ENCODE peak calls at places on chromosomes 16 and 17, in four cellular contexts. I is endothelial cell of umbilical vein, X is GM23338, W is H1. Y is an unnamed sample.

GRCh38 chr16:11619327-11619851 is 32.7 kb upstream of the LITAF start:
- DNase-seq in I (no peak), W (no peak), X (no peak), Y (no peak)

GRCh38 chr17:56715613-56716357 is 117.9 kb downstream of the C17orf67 start:
- DNase-seq in W (peak), X (peak), I (peak), Y (peak)

GRCh38 chr17:27290916-27291598 is 2.9 kb upstream of the WSB1 start:
- DNase-seq in I (no peak), X (no peak), W (no peak), Y (no peak)

GRCh38 chr17:34370997-34371395 is 8.0 kb upstream of the CCL1 start:
- DNase-seq in I (no peak), X (no peak), W (no peak), Y (no peak)

GRCh38 chr16:1308036-1308976 is 1.1 kb upstream of the UBE2I start:
- DNase-seq in X (peak), W (no peak), I (no peak), Y (no peak)

GRCh38 chr17:38447502-38448095 is 19.3 kb downstream of the ARHGAP23 start:
- DNase-seq in W (no peak), X (no peak), I (peak), Y (no peak)

GRCh38 chr17:946510-947236 is 32.9 kb downstream of the NXN start:
- DNase-seq in X (no peak), I (no peak), W (no peak), Y (no peak)

GRCh38 chr17:45043268-45043681 is 8.2 kb downstream of the DCAKD start:
- DNase-seq in I (no peak), X (no peak), W (no peak), Y (no peak)

GRCh38 chr17:82985973-82986372 is 93.4 kb upstream of the METRNL start:
- DNase-seq in W (no peak), X (peak), I (peak), Y (peak)

GRCh38 chr17:18356624-18357023 is 6.7 kb downstream of the SHMT1 start:
- DNase-seq in X (no peak), W (no peak), I (no peak), Y (no peak)

GRCh38 chr16:81697321-81697885 is 81.7 kb upstream of the PLCG2 start:
- DNase-seq in I (peak), W (peak), X (peak), Y (peak)

GRCh38 chr16:67000384-67001158 is 12.2 kb downstream of the CES4A start:
- DNase-seq in I (peak), X (peak), W (peak), Y (peak)

GRCh38 chr16:65895486-65895885 is 471.0 kb upstream of the CDH5 start:
- DNase-seq in W (no peak), X (no peak), I (no peak), Y (no peak)

GRCh38 chr17:34601431-34601830 is 22.0 kb downstream of the TMEM132E start:
- DNase-seq in W (no peak), X (no peak), I (no peak), Y (peak)

GRCh38 chr16:21208831-21209230 is 2.5 kb downstream of the ZP2 start:
- DNase-seq in X (no peak), I (no peak), W (no peak), Y (no peak)

GRCh38 chr17:45314761-45315549 is 1.9 kb downstream of the MAP3K14 start:
- DNase-seq in W (no peak), X (no peak), I (peak), Y (no peak)

GRCh38 chr17:46783031-46783593 is 35.4 kb downstream of the WNT3 start:
- DNase-seq in X (no peak), W (no peak), I (no peak), Y (no peak)

GRCh38 chr16:79380990-79381389 is 219.5 kb downstream of the MAF start:
- DNase-seq in W (no peak), X (no peak), I (no peak), Y (no peak)

GRCh38 chr16:726438-727290 is at the start of the genes CCDC78 and HAGHL:
- DNase-seq in W (peak), I (peak), X (peak), Y (peak)

GRCh38 chr16:31250782-31251384 is 8.9 kb upstream of the ITGAM start:
- DNase-seq in X (no peak), I (no peak), W (no peak), Y (no peak)

GRCh38 chr17:61986898-61987297 is 59.1 kb upstream of the INTS2 start:
- DNase-seq in W (no peak), I (no peak), X (no peak), Y (no peak)

GRCh38 chr16:47927330-47927729 is 228.5 kb downstream of the ABCC12 start:
- DNase-seq in W (no peak), X (no peak), I (no peak), Y (no peak)

GRCh38 chr17:40322417-40323315 is 13.7 kb downstream of the RARA start:
- DNase-seq in X (peak), I (peak), W (no peak), Y (no peak)

GRCh38 chr17:19354123-19354522 is 8.4 kb downstream of the B9D1 start:
- DNase-seq in X (no peak), W (no peak), I (peak), Y (no peak)

GRCh38 chr17:29007456-29008455 is 1.9 kb upstream of the SEZ6 start:
- DNase-seq in I (no peak), W (no peak), X (no peak), Y (no peak)

GRCh38 chr16:66274335-66275110 is 92.0 kb upstream of the CDH5 start:
- DNase-seq in W (no peak), X (no peak), I (peak), Y (no peak)

GRCh38 chr17:77842906-77843249 is 115.6 kb upstream of the TNRC6C start:
- DNase-seq in I (no peak), W (no peak), X (no peak), Y (no peak)

GRCh38 chr17:16974569-16975265 is 2.8 kb upstream of the TNFRSF13B start:
- DNase-seq in X (no peak), I (no peak), W (peak), Y (no peak)

GRCh38 chr16:88434746-88435145 is 18.3 kb upstream of the ZFPM1 start:
- DNase-seq in I (no peak), W (no peak), X (no peak), Y (no peak)

GRCh38 chr16:10970065-10970464 is 25.7 kb downstream of the CLEC16A start:
- DNase-seq in X (no peak), I (no peak), W (no peak), Y (no peak)

GRCh38 chr16:49340466-49340865 is 33.1 kb upstream of the C16orf78 start:
- DNase-seq in I (no peak), X (no peak), W (no peak), Y (no peak)

GRCh38 chr16:49744244-49744976 is 111.5 kb downstream of the ZNF423 start:
- DNase-seq in W (no peak), X (no peak), I (no peak), Y (no peak)

DNA sequence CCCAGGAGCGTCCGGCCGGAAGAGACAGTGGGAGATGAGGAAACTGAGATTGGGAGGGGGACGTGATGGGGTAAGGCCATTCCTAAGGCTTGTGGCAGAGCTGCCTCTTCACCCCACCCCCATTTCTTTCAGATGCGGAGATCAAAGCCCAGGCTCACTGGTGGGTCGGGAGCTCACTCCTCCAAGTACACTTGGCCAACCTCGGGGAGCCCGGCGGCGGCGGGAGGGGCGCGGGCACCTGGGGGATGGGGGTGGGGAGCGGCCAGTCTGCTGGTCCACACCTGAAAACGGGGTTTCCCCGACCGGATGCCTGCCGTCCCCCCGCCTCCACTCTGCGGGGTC is 17.7 kb upstream of the CBX8 start:
- DNase-seq in W (no peak), I (no peak), X (no peak), Y (peak)
- TF ChIP-seq EZH2 in W (no peak), I (no peak), X (peak), Y (no peak)

DNA sequence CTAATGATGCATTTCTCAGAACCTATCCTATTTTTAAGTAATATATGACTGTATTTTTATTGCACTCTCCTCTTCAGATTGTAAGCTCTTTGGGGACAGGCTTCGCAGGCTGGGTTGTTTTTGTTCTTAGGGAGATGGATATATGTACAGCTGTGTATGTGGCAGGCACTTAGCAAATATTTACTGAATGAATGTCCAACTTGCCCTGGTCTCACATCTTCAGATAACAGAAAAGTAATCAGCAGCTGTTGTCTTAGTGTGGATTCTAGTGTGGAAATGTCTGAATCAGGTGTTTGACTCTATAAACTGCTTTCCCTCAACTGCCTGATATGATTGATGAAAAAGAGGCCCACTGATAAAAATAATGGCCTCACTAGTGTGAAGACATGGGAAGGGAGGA is 47.1 kb upstream of the SLC12A3 start:
- DNase-seq in I (no peak), W (no peak), X (no peak), Y (no peak)
- H3K4me3 ChIP-seq in I (no peak), W (no peak), X (no peak), Y (no peak)

DNA sequence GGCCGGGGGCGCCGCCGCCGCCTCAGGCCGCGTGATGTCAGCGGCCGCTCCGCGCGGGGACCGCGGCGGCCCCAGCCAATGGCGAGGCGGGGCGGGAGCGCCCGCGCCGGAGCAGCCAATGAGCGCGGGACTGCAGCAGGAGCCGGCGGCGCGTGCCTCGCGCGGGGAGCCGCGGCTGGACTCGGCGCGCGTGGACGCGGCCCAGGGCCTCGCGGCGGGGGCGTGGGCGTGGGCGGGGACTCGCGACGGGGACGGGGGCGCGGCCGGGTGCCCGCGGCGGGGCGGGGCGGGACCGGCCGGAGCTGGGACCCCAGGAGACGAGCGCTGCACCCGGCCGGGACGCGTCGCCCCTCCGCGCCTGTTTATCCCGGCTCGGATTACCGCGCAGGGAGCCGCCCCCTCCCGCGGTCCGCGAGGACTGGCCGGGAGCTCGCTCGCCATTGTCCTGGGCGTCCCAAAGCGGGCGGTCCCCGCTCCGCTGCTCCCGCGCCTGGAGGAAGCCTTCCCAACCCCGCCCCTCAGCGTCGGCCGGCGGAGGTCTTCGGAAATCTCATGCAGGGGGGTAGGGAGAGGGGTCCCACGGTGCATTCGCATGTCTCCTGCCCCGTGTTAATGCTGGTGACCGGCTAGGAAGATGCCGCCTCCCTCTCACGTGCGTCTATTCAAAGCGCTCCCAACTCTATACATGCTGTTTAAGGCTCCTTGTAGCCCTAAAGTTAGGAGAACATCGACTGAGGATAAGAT is at the start of gene RNF157:
- DNase-seq in W (peak), I (peak), X (peak), Y (peak)
- TF ChIP-seq EZH2 in W (no peak), I (no peak), X (peak), Y (no peak)

GRCh38 chr16:17940584-17940983 is 396.0 kb downstream of the NPIPA8 start:
- DNase-seq in X (no peak), I (no peak), W (no peak), Y (no peak)

GRCh38 chr16:17939723-17940122 is 396.8 kb downstream of the NPIPA8 start:
- DNase-seq in I (no peak), W (no peak), X (no peak), Y (no peak)

GRCh38 chr16:17938546-17938945 is 398.0 kb downstream of the NPIPA8 start:
- DNase-seq in W (no peak), I (no peak), X (no peak), Y (no peak)

GRCh38 chr16:17937003-17937402 is 399.5 kb downstream of the NPIPA8 start:
- DNase-seq in I (no peak), X (no peak), W (no peak), Y (no peak)

DNA sequence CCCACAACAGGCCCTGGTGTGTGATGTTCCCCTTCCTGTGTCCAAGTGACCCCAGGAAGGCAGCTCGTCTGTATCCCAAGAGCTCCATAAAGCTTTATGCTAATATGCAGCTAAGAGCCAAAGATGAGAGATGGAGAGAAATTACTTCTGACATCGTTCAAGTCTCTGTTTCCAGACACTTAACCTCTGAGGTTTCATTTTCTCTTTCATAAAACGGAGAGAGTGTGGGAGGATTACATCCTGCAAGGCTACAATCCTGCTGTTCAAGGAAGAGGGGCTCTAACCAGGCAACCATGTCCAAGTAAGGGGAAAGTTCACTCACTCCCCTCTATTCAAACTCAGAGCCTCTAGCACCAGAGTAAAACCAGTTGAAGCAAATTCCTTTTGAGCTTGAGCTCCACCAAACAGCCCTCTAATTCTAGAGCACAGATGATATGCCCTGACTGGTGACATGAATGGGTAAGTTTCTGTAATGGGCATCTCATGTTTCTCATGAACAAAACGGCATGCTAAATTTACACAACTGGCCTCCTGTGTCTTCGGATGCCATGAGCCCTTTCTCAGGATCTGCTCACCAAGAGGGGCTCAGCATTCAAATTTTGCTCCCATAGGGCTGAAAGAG is 397.4 kb downstream of the NPIPA8 start:
- DNase-seq in W (no peak), X (no peak), I (no peak), Y (no peak)
- H3K4me3 ChIP-seq in W (no peak), X (no peak), I (no peak), Y (no peak)

DNA sequence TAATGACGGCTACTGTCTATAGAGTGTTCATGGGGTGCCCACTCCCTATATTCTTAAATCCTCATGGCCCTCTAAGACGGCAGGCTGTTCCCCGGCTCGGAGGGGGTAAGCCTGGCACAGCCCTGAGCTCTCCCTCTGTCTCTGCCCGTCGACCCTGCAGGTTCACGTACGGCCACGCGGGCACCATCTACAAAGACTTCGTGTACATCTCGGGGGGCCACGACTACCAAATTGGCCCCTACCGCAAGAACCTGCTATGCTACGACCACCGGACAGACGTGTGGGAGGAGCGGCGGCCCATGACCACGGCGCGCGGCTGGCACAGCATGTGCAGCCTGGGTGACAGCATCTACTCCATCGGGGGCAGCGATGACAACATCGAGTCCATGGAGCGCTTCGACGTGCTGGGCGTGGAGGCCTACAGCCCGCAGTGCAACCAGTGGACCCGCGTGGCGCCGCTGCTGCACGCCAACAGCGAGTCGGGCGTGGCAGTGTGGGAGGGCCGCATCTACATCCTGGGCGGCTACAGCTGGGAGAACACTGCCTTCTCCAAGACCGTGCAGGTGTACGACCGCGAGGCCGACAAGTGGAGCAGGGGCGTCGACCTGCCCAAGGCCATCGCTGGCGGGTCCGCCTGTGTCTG is 13.2 kb downstream of the KLHL36 start:
- DNase-seq in I (no peak), X (no peak), W (no peak), Y (no peak)
- TF ChIP-seq EZH2 in I (no peak), X (no peak), W (no peak), Y (no peak)

GRCh38 chr17:74466785-74467158 is 338 bp downstream of the CD300A start:
- DNase-seq in I (no peak), W (no peak), X (no peak), Y (no peak)

GRCh38 chr17:74467221-74467951 is 952 bp downstream of the CD300A start:
- DNase-seq in W (no peak), I (no peak), X (peak), Y (peak)

GRCh38 chr17:74465378-74466110 is 890 bp upstream of the CD300A start:
- DNase-seq in W (no peak), I (no peak), X (no peak), Y (no peak)

GRCh38 chr17:74464730-74465377 is 1.6 kb upstream of the CD300A start:
- DNase-seq in I (no peak), W (no peak), X (no peak), Y (no peak)

GRCh38 chr17:74466111-74466784 is at the start of gene CD300A:
- DNase-seq in W (peak), X (peak), I (no peak), Y (no peak)
- H3K4me3 ChIP-seq in W (peak), X (peak), I (no peak), Y (no peak)